ENCODE peak calls at places on chromosomes 6 and 20, in ten cellular contexts. J is T-helper 2 cell; O is GM10248; L is esophagus squamous epithelium; P is HEK293T; C is kidney tubule cell; R is activated naive CD4-positive, alpha-beta T cell treated with anti-CD3 and anti-CD28 coated beads, Interleukin-2, amount 50 U/mL, for 16 hours; Y is iPS-NIHi11; X is neural crest cell; Z is CD4-positive, CD25-positive, alpha-beta regulatory T cell. E is an unnamed sample.

GRCh38 chr6:149717588-149718458 is at the start of gene LATS1:
- DNase-seq in J (peak; percentile 90), O (peak; percentile 92), L (peak; percentile 48), P (peak; percentile 89), C (peak; percentile 89), R (peak; percentile 92), Y (peak; percentile 91), X (peak; percentile 90), Z (peak; percentile 88), E (peak; percentile 33)

GRCh38 chr6:80174931-80175572 is 68.6 kb downstream of the BCKDHB start:
- DNase-seq in J (no peak), O (no peak), L (no peak), P (no peak), C (no peak), R (no peak), Y (no peak), X (no peak), Z (no peak), E (no peak)

GRCh38 chr6:10081075-10081474 is 333.8 kb downstream of the TFAP2A start:
- DNase-seq in J (no peak), O (no peak), L (no peak), P (no peak), C (no peak), R (no peak), Y (no peak), X (no peak), Z (no peak), E (no peak)

GRCh38 chr6:44057238-44057930 is 69.9 kb downstream of the MRPL14 start:
- DNase-seq in J (no peak), O (no peak), L (no peak), P (no peak), C (no peak), R (no peak), Y (no peak), X (no peak), Z (no peak), E (no peak)

GRCh38 chr6:118333772-118334171 is 214.3 kb upstream of the PLN start:
- DNase-seq in J (no peak), O (no peak), L (no peak), P (no peak), C (no peak), R (no peak), Y (no peak), X (no peak), Z (no peak), E (no peak)

GRCh38 chr6:154515808-154516207 is 5.3 kb upstream of the CNKSR3 start:
- DNase-seq in J (no peak), O (no peak), L (no peak), P (no peak), C (peak; percentile 21), R (no peak), Y (no peak), X (no peak), Z (no peak), E (no peak)

GRCh38 chr6:52568320-52568719 is 8.5 kb downstream of the TRAM2 start:
- DNase-seq in J (no peak), O (no peak), L (no peak), P (no peak), C (no peak), R (no peak), Y (no peak), X (no peak), Z (no peak), E (no peak)

GRCh38 chr20:2179233-2179580 is 77.6 kb downstream of the STK35 start:
- DNase-seq in J (no peak), O (no peak), L (no peak), P (no peak), C (no peak), R (no peak), Y (no peak), X (no peak), Z (no peak), E (no peak)

GRCh38 chr6:141580988-141581387 is 551.7 kb upstream of the GJE1 start:
- DNase-seq in J (no peak), O (no peak), L (no peak), P (no peak), C (peak; percentile 77), R (no peak), Y (no peak), X (no peak), Z (no peak), E (no peak)

GRCh38 chr20:9408422-9409300 is 105.7 kb upstream of the LAMP5 start:
- DNase-seq in J (no peak), O (no peak), L (no peak), P (no peak), C (peak; percentile 44), R (no peak), Y (no peak), X (no peak), Z (no peak), E (no peak)

GRCh38 chr6:149198265-149198664 is 119.2 kb upstream of the TAB2 start:
- DNase-seq in J (no peak), O (no peak), L (no peak), P (no peak), C (no peak), R (no peak), Y (no peak), X (no peak), Z (no peak), E (no peak)

GRCh38 chr20:58366016-58366415 is 23.0 kb upstream of the VAPB start:
- DNase-seq in J (no peak), O (no peak), L (no peak), P (no peak), C (no peak), R (no peak), Y (no peak), X (no peak), Z (no peak), E (no peak)

GRCh38 chr20:61500791-61501321 is 248.8 kb downstream of the CDH4 start:
- DNase-seq in J (no peak), O (no peak), L (no peak), P (no peak), C (peak; percentile 16), R (no peak), Y (no peak), X (no peak), Z (no peak), E (no peak)

GRCh38 chr6:134959603-134960002 is 9.7 kb upstream of the ALDH8A1 start:
- DNase-seq in J (no peak), O (no peak), L (no peak), P (no peak), C (no peak), R (no peak), Y (no peak), X (no peak), Z (no peak), E (no peak)

GRCh38 chr20:10004900-10005299 is 29.9 kb upstream of the ANKEF1 start:
- DNase-seq in J (no peak), O (no peak), L (no peak), P (no peak), C (no peak), R (no peak), Y (no peak), X (no peak), Z (no peak), E (no peak)

GRCh38 chr20:23926526-23926880 is 47.0 kb upstream of the CST5 start:
- DNase-seq in J (no peak), O (no peak), L (no peak), P (no peak), C (no peak), R (no peak), Y (no peak), X (no peak), Z (no peak), E (no peak)

GRCh38 chr6:97726378-97726777 is 443.4 kb upstream of the MMS22L start:
- DNase-seq in J (no peak), O (no peak), L (no peak), P (peak; percentile 20), C (no peak), R (no peak), Y (peak; percentile 21), X (no peak), Z (no peak), E (peak; percentile 17)

GRCh38 chr20:57783956-57784837 is 74.4 kb upstream of the PMEPA1 start:
- DNase-seq in J (no peak), O (no peak), L (no peak), P (no peak), C (peak; percentile 18), R (no peak), Y (no peak), X (no peak), Z (no peak), E (no peak)

GRCh38 chr6:111651185-111652034 is 45.7 kb upstream of the TRAF3IP2 start:
- DNase-seq in J (no peak), O (no peak), L (no peak), P (no peak), C (no peak), R (no peak), Y (no peak), X (no peak), Z (no peak), E (no peak)

GRCh38 chr6:132118144-132118543 is 167.0 kb upstream of the CCN2 start:
- DNase-seq in J (no peak), O (no peak), L (no peak), P (no peak), C (no peak), R (no peak), Y (no peak), X (no peak), Z (no peak), E (no peak)

GRCh38 chr6:41373919-41374617 is 38.7 kb downstream of the NCR2 start:
- DNase-seq in J (no peak), O (no peak), L (no peak), P (no peak), C (no peak), R (no peak), Y (peak; percentile 49), X (no peak), Z (no peak), E (no peak)

GRCh38 chr6:83006270-83006905 is 59.3 kb downstream of the UBE3D start:
- DNase-seq in J (no peak), O (no peak), L (no peak), P (no peak), C (no peak), R (no peak), Y (no peak), X (no peak), Z (no peak), E (no peak)

GRCh38 chr20:60877071-60877470 is 375.0 kb upstream of the CDH4 start:
- DNase-seq in J (no peak), O (no peak), L (no peak), P (no peak), C (no peak), R (no peak), Y (no peak), X (no peak), Z (no peak), E (no peak)

GRCh38 chr20:13898012-13898612 is 92.3 kb downstream of the SEL1L2 start:
- DNase-seq in J (no peak), O (peak; percentile 19), L (no peak), P (peak; percentile 33), C (no peak), R (no peak), Y (no peak), X (no peak), Z (no peak), E (no peak)

GRCh38 chr6:44335631-44336030 is 6.8 kb upstream of the SPATS1 start:
- DNase-seq in J (no peak), O (no peak), L (no peak), P (no peak), C (no peak), R (no peak), Y (no peak), X (no peak), Z (no peak), E (no peak)

GRCh38 chr20:47016068-47016664 is 121.5 kb downstream of the EYA2 start:
- DNase-seq in J (no peak), O (no peak), L (no peak), P (no peak), C (no peak), R (no peak), Y (peak; percentile 63), X (no peak), Z (no peak), E (no peak)

GRCh38 chr6:43665376-43665775 is 20.5 kb downstream of the RSPH9 start:
- DNase-seq in J (no peak), O (no peak), L (no peak), P (no peak), C (peak; percentile 97), R (no peak), Y (no peak), X (no peak), Z (no peak), E (no peak)

GRCh38 chr6:114471450-114471849 is 128.6 kb upstream of the HS3ST5 start:
- DNase-seq in J (no peak), O (no peak), L (no peak), P (no peak), C (no peak), R (no peak), Y (no peak), X (no peak), Z (no peak), E (peak; percentile 42)

E was measured in iPS DF 19.7.